ENCODE peak calls at places on chromosome 3, in seven cellular contexts. S is SK-N-SH, L is GM12878, Z is HepG2, E is K562, I is H1, Q is HCT116. C is an unnamed sample.
A peak's percentile ranks its signal among the peaks of the same experiment; 100 is the strongest.

GRCh38 chr3:136547293-136547692 is 204.9 kb downstream of the STAG1 start:
- DNase-seq in S (no peak), L (peak; percentile 9), Z (no peak), E (no peak), I (no peak), Q (no peak), C (no peak)

GRCh38 chr3:13022348-13023250 is 50.6 kb downstream of the IQSEC1 start:
- DNase-seq in S (peak; percentile 90), L (no peak), Z (no peak), E (peak; percentile 58), I (peak; percentile 31), Q (no peak), C (peak; percentile 32)

GRCh38 chr3:13525827-13526625 is 22.9 kb upstream of the FBLN2 start:
- DNase-seq in S (no peak), L (no peak), Z (no peak), E (no peak), I (no peak), Q (no peak), C (no peak)

GRCh38 chr3:143445118-143445517 is 325.5 kb downstream of the CHST2 start:
- DNase-seq in S (no peak), L (peak; percentile 43), Z (no peak), E (no peak), I (no peak), Q (no peak), C (no peak)

GRCh38 chr3:146854523-146854922 is 249.4 kb upstream of the PLSCR5 start:
- DNase-seq in S (no peak), L (no peak), Z (no peak), E (no peak), I (no peak), Q (no peak), C (no peak)

GRCh38 chr3:12476238-12476897 is 7.9 kb upstream of the TSEN2 start:
- DNase-seq in S (no peak), L (no peak), Z (no peak), E (no peak), I (no peak), Q (no peak), C (no peak)

GRCh38 chr3:126558336-126559071 is at the start of gene C3orf22:
- DNase-seq in S (peak; percentile 61), L (no peak), Z (no peak), E (no peak), I (no peak), Q (no peak), C (no peak)

GRCh38 chr3:149936812-149937230 is 33.9 kb downstream of the PFN2 start:
- DNase-seq in S (peak; percentile 48), L (peak; percentile 37), Z (peak; percentile 47), E (peak; percentile 58), I (peak; percentile 50), Q (peak; percentile 31), C (peak; percentile 69)

GRCh38 chr3:191382661-191383060 is 52.3 kb upstream of the UTS2B start:
- DNase-seq in S (no peak), L (no peak), Z (no peak), E (no peak), I (no peak), Q (no peak), C (no peak)

GRCh38 chr3:154819491-154819890 is 260.6 kb upstream of the MME start:
- DNase-seq in S (no peak), L (no peak), Z (no peak), E (no peak), I (no peak), Q (no peak), C (no peak)

GRCh38 chr3:135491478-135491877 is 474.1 kb upstream of the PPP2R3A start:
- DNase-seq in S (no peak), L (no peak), Z (no peak), E (no peak), I (no peak), Q (no peak), C (no peak)

GRCh38 chr3:52931889-52932288 is 34.5 kb upstream of the STIMATE start:
- DNase-seq in S (no peak), L (no peak), Z (no peak), E (no peak), I (no peak), Q (no peak), C (no peak)

GRCh38 chr3:147398841-147399534 is 7.4 kb downstream of the ZIC4 start:
- DNase-seq in S (no peak), L (no peak), Z (no peak), E (no peak), I (no peak), Q (peak; percentile 22), C (no peak)

GRCh38 chr3:196012481-196012880 is 69.4 kb downstream of the TFRC start:
- DNase-seq in S (no peak), L (no peak), Z (no peak), E (no peak), I (no peak), Q (no peak), C (no peak)

GRCh38 chr3:152430223-152431002 is 161.7 kb downstream of the MBNL1 start:
- DNase-seq in S (no peak), L (no peak), Z (no peak), E (no peak), I (no peak), Q (no peak), C (no peak)

GRCh38 chr3:118682916-118683315 is 351.7 kb downstream of the IGSF11 start:
- DNase-seq in S (no peak), L (no peak), Z (no peak), E (no peak), I (no peak), Q (no peak), C (no peak)

GRCh38 chr3:88059380-88060160 is 515 bp downstream of the ZNF654 start:
- DNase-seq in S (peak; percentile 46), L (no peak), Z (no peak), E (peak; percentile 20), I (no peak), Q (no peak), C (no peak)

GRCh38 chr3:172065967-172066762 is 26.8 kb downstream of the FNDC3B start:
- DNase-seq in S (no peak), L (peak; percentile 21), Z (peak; percentile 81), E (no peak), I (no peak), Q (no peak), C (no peak)

GRCh38 chr3:172067837-172068440 is 28.6 kb downstream of the FNDC3B start:
- DNase-seq in S (no peak), L (no peak), Z (no peak), E (no peak), I (no peak), Q (no peak), C (no peak)

GRCh38 chr3:172066880-172067778 is 27.8 kb downstream of the FNDC3B start:
- DNase-seq in S (no peak), L (no peak), Z (no peak), E (no peak), I (no peak), Q (no peak), C (no peak)

GRCh38 chr3:172063456-172064432 is 24.4 kb downstream of the FNDC3B start:
- DNase-seq in S (no peak), L (no peak), Z (no peak), E (no peak), I (no peak), Q (no peak), C (no peak)

DNA sequence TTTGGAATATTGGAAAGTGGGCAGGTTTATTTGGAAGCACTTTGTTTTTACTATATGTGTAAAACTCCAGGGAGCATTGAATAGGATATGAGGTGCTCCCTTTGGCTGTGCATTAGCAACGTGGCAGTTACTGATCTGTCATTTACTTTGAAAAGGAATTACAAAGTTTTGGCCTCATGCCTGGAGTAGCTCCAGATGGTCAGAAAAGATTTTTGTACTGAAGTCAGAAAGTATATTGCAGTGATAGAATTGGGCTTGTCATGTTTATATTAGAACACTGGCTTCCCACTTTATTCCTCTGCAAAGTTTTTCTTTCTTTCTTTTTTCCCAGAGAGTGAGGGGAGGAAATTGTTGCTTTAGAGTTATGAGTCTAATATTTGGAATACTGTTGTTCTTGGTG is 26.2 kb downstream of the FNDC3B start:
- DNase-seq in S (no peak), L (no peak), Z (no peak), E (no peak), I (no peak), Q (no peak), C (no peak)
- TF ChIP-seq YY1 in S (no peak), L (no peak), Z (no peak), E (no peak), I (no peak), Q (no peak), C (no peak)

GRCh38 chr3:4429648-4430350 is 37.3 kb downstream of the SUMF1 start:
- DNase-seq in S (no peak), L (no peak), Z (no peak), E (no peak), I (no peak), Q (no peak), C (no peak)

GRCh38 chr3:4425055-4425454 is 42.0 kb downstream of the SUMF1 start:
- DNase-seq in S (no peak), L (no peak), Z (no peak), E (no peak), I (no peak), Q (no peak), C (no peak)

GRCh38 chr3:4425707-4426106 is 41.4 kb downstream of the SUMF1 start:
- DNase-seq in S (no peak), L (no peak), Z (no peak), E (no peak), I (no peak), Q (no peak), C (no peak)

GRCh38 chr3:4426261-4426781 is 40.7 kb downstream of the SUMF1 start:
- DNase-seq in S (no peak), L (no peak), Z (no peak), E (no peak), I (no peak), Q (no peak), C (no peak)

GRCh38 chr3:4426782-4427344 is 40.2 kb downstream of the SUMF1 start:
- DNase-seq in S (peak; percentile 61), L (peak; percentile 91), Z (peak; percentile 89), E (no peak), I (no peak), Q (peak; percentile 3), C (no peak)
- TF ChIP-seq YY1 in S (no peak), L (no peak), Z (no peak), E (no peak), I (no peak), Q (no peak), C (no peak)

GRCh38 chr3:100103558-100104441 is 10.5 kb downstream of the FILIP1L start:
- DNase-seq in S (no peak), L (peak; percentile 56), Z (peak; percentile 20), E (no peak), I (no peak), Q (no peak), C (no peak)
- TF ChIP-seq YY1 in S (no peak), L (no peak), Z (no peak), E (no peak), I (no peak), Q (no peak), C (no peak)

DNA sequence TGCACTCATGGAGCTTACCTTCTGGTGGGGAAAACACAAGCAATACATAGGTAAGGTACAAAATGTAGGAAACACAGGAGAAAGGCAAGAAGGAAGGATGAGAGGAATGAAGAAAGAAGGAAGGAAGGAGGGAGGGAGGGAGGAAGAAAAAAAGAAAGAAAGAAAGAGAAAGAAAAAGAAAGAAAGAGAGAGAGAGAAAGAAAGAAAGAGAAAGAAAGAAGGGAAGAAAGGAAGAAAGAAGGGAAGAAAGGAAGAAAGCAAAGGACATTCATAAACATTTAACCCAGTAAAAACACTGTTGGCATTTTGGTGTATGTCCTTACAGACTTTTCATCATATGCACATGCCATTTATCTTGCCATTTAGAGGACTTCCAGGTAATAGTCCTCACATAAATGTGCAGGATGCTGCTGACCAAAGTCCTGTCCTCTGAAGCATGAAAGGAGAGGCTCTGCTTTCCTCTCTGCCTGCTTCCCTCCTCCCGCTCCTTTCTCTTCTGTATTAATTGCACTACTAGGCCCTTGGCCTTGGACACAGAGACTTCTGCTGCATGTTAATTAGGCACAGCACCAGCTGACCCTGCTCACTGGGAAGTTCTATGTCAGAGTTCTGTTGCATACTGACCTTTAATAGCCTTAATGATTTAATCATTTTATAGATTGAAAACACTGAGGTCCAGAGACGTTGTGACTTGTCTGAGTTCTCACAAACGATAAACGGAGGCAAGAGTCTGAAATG is 29.7 kb upstream of the NDUFB4 start:
- DNase-seq in S (no peak), L (no peak), Z (no peak), E (no peak), I (no peak), Q (no peak), C (no peak)
- TF ChIP-seq YY1 in S (no peak), L (no peak), Z (no peak), E (no peak), I (no peak), Q (no peak), C (no peak)